ENCODE peak calls at places on chromosomes 2 and 18, in four cellular contexts. J is choroid plexus epithelial cell, H is nephron progenitor cell, L is glutamatergic neuron. K is an unnamed sample.

GRCh38 chr2:60299179-60299578 is 254.3 kb downstream of the BCL11A start:
- DNase-seq in J (no peak), H (no peak), L (no peak), K (no peak)

GRCh38 chr2:68447118-68447517 is 20.0 kb downstream of the FBXO48 start:
- DNase-seq in J (no peak), H (no peak), L (no peak), K (no peak)

GRCh38 chr2:37506407-37507068 is 162.1 kb downstream of the QPCT start:
- DNase-seq in J (peak), H (no peak), L (no peak), K (no peak)

GRCh38 chr2:101274142-101274541 is 21.5 kb downstream of the CNOT11 start:
- DNase-seq in J (no peak), H (no peak), L (no peak), K (no peak)

GRCh38 chr2:4930704-4931103 is 761.5 kb upstream of the SOX11 start:
- DNase-seq in J (no peak), H (no peak), L (peak), K (no peak)

GRCh38 chr2:187403568-187404260 is 44.3 kb downstream of the CALCRL start:
- DNase-seq in J (peak), H (no peak), L (no peak), K (peak)

GRCh38 chr2:112782234-112782799 is 2.0 kb downstream of the IL1A start:
- DNase-seq in J (no peak), H (no peak), L (no peak), K (no peak)

GRCh38 chr18:50299626-50300388 is 12.3 kb upstream of the CXXC1 start:
- DNase-seq in J (no peak), H (no peak), L (no peak), K (no peak)

GRCh38 chr2:30948120-30948519 is 140.9 kb upstream of the CAPN13 start:
- DNase-seq in J (peak), H (no peak), L (no peak), K (no peak)

GRCh38 chr2:46339200-46339599 is 42.0 kb downstream of the EPAS1 start:
- DNase-seq in J (no peak), H (no peak), L (no peak), K (no peak)

GRCh38 chr2:136214284-136214683 is 96.3 kb upstream of the CXCR4 start:
- DNase-seq in J (no peak), H (no peak), L (no peak), K (peak)

GRCh38 chr2:154452906-154453493 is 245.5 kb upstream of the KCNJ3 start:
- DNase-seq in J (peak), H (no peak), L (no peak), K (peak)

GRCh38 chr2:229852565-229852964 is 69.2 kb downstream of the TRIP12 start:
- DNase-seq in J (peak), H (no peak), L (no peak), K (peak)

GRCh38 chr18:48142353-48142752 is 211.9 kb upstream of the SMAD2 start:
- DNase-seq in J (no peak), H (no peak), L (no peak), K (no peak)

GRCh38 chr2:128557069-128557468 is 238.4 kb upstream of the HS6ST1 start:
- DNase-seq in J (no peak), H (no peak), L (no peak), K (no peak)

GRCh38 chr2:47048801-47049480 is 106.2 kb downstream of the STPG4 start:
- DNase-seq in J (no peak), H (no peak), L (no peak), K (no peak)

GRCh38 chr2:20717641-20718040 is 50.7 kb downstream of the GDF7 start:
- DNase-seq in J (no peak), H (no peak), L (no peak), K (no peak)

GRCh38 chr18:79549638-79550000 is 130.0 kb upstream of the CTDP1 start:
- DNase-seq in J (no peak), H (no peak), L (no peak), K (no peak)

GRCh38 chr18:63344918-63345317 is 22.1 kb downstream of the KDSR start:
- DNase-seq in J (no peak), H (no peak), L (no peak), K (no peak)

GRCh38 chr2:38076710-38077430 is 919 bp upstream of the CYP1B1 start:
- DNase-seq in J (peak), H (peak), L (peak), K (peak)

GRCh38 chr18:29523371-29523770 is 1346.4 kb upstream of the CDH2 start:
- DNase-seq in J (no peak), H (no peak), L (no peak), K (no peak)

GRCh38 chr18:77113361-77114069 is 19.1 kb downstream of the MBP start:
- DNase-seq in J (no peak), H (no peak), L (no peak), K (no peak)

GRCh38 chr18:40157120-40157519 is 1797.9 kb upstream of the PIK3C3 start:
- DNase-seq in J (no peak), H (no peak), L (no peak), K (no peak)

GRCh38 chr2:177051278-177051677 is 161.3 kb upstream of the HNRNPA3 start:
- DNase-seq in J (no peak), H (no peak), L (no peak), K (no peak)

GRCh38 chr2:181258761-181259160 is 198.4 kb upstream of the ITGA4 start:
- DNase-seq in J (peak), H (no peak), L (no peak), K (peak)

GRCh38 chr2:28656937-28657615 is 94.6 kb upstream of the PPP1CB start:
- DNase-seq in J (no peak), H (no peak), L (no peak), K (no peak)

GRCh38 chr2:232365621-232366321 is 12.8 kb upstream of the ALPP start:
- DNase-seq in J (peak), H (peak), L (peak), K (peak)

GRCh38 chr2:85734015-85734414 is 19.8 kb upstream of the ATOH8 start:
- DNase-seq in J (no peak), H (no peak), L (no peak), K (no peak)

GRCh38 chr2:212032032-212032431 is 506.6 kb downstream of the ERBB4 start:
- DNase-seq in J (peak), H (no peak), L (no peak), K (peak)

GRCh38 chr18:62324917-62325805 is at the start of gene TNFRSF11A:
- DNase-seq in J (no peak), H (peak), L (peak), K (peak)
- TF ChIP-seq CTCF in J (peak), H (peak), L (peak), K (no peak)

GRCh38 chr2:69914235-69915049 is 467 bp upstream of the MXD1 start:
- DNase-seq in J (peak), H (peak), L (peak), K (peak)
- TF ChIP-seq CTCF in J (peak), H (no peak), L (no peak), K (no peak)

GRCh38 chr2:58595714-58596113 is 354.6 kb upstream of the FANCL start:
- DNase-seq in J (no peak), H (no peak), L (no peak), K (no peak)

GRCh38 chr2:58594762-58595161 is 353.6 kb upstream of the FANCL start:
- DNase-seq in J (no peak), H (no peak), L (no peak), K (no peak)

GRCh38 chr2:58598171-58598570 is 357.0 kb upstream of the FANCL start:
- DNase-seq in J (no peak), H (no peak), L (no peak), K (no peak)

GRCh38 chr2:58594175-58594574 is 353.1 kb upstream of the FANCL start:
- DNase-seq in J (peak), H (peak), L (peak), K (no peak)
- TF ChIP-seq CTCF in J (peak), H (peak), L (peak), K (no peak)

GRCh38 chr2:73262108-73262651 is 22.1 kb downstream of the FBXO41 start:
- DNase-seq in J (no peak), H (no peak), L (no peak), K (no peak)

GRCh38 chr2:73258913-73259215 is 24.8 kb downstream of the CCT7 start:
- DNase-seq in J (no peak), H (no peak), L (no peak), K (no peak)

GRCh38 chr2:73259276-73259675 is 25.0 kb downstream of the FBXO41 start:
- DNase-seq in J (no peak), H (no peak), L (no peak), K (no peak)

GRCh38 chr2:73259704-73260337 is 24.5 kb downstream of the FBXO41 start:
- DNase-seq in J (no peak), H (no peak), L (no peak), K (no peak)

DNA sequence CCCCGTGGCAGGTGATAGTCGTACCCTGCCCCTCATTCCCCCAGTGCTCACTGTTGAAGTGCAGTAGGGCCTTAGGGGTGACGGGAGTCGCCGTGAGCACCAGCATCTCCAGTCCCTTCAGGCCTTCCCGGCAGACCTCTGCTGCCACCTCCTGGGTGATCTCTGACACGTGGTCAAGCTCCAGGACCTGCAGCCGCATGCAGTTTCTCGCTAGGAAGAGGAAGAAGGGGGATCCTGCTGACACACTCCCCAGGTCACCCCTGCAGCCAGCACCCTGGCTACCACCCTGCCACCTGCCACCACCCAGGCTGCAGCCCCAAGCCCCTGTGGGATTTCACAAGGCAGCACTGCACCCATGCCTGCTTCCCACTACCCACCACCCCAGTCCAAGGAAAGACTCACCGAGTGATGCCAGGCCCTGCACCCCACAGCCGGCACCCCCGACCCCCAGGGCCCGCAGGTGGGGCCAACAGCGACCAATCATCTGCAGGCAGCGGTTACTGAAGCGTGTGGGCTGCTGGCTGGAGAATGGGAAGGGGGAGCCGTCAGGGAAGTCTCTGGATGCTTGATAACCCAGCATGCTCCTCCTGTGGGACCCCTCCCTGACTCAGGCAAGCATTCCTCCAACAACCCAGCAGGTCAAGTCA is 23.8 kb downstream of the FBXO41 start:
- DNase-seq in J (peak), H (peak), L (peak), K (peak)
- TF ChIP-seq CTCF in J (peak), H (peak), L (no peak), K (peak)

GRCh38 chr2:26235089-26235488 is 9.3 kb downstream of the HADHA start:
- DNase-seq in J (peak), H (no peak), L (no peak), K (peak)
- TF ChIP-seq CTCF in J (peak), H (no peak), L (no peak), K (no peak)

GRCh38 chr2:234745347-234745746 is 206.5 kb upstream of the SH3BP4 start:
- DNase-seq in J (no peak), H (no peak), L (no peak), K (no peak)
- TF ChIP-seq CTCF in J (peak), H (no peak), L (peak), K (no peak)